ENCODE peak calls at places on chromosome 7, in four cellular contexts. G, P, O and W are unnamed samples.

GRCh38 chr7:1163121-1163520 is 3.1 kb upstream of the ZFAND2A start:
- DNase-seq in G (no peak), P (no peak), O (no peak), W (no peak)

GRCh38 chr7:2510909-2511768 is 8.4 kb upstream of the LFNG start:
- DNase-seq in G (peak), P (no peak), O (peak), W (no peak)

GRCh38 chr7:2698581-2699288 is 10.7 kb downstream of the AMZ1 start:
- DNase-seq in G (no peak), P (no peak), O (peak), W (no peak)

GRCh38 chr7:42502022-42502421 is 265.0 kb upstream of the GLI3 start:
- DNase-seq in G (peak), P (no peak), O (no peak), W (peak)

GRCh38 chr7:154553711-154554265 is 449.1 kb downstream of the PAXIP1 start:
- DNase-seq in G (no peak), P (no peak), O (no peak), W (no peak)

GRCh38 chr7:151503902-151504714 is 15.6 kb downstream of the RHEB start:
- DNase-seq in G (peak), P (peak), O (no peak), W (peak)

GRCh38 chr7:128201067-128201689 is 39.9 kb upstream of the LEP start:
- DNase-seq in G (no peak), P (no peak), O (no peak), W (no peak)

GRCh38 chr7:150685219-150686029 is at the start of gene GIMAP2:
- DNase-seq in G (no peak), P (no peak), O (no peak), W (no peak)

GRCh38 chr7:139701908-139702307 is 75.9 kb downstream of the HIPK2 start:
- DNase-seq in G (no peak), P (no peak), O (no peak), W (no peak)

GRCh38 chr7:148587076-148587475 is 3.5 kb upstream of the C7orf33 start:
- DNase-seq in G (no peak), P (no peak), O (no peak), W (no peak)

GRCh38 chr7:11807000-11807399 is 25.0 kb downstream of the THSD7A start:
- DNase-seq in G (no peak), P (no peak), O (no peak), W (no peak)

GRCh38 chr7:39464350-39465054 is 101.7 kb upstream of the YAE1 start:
- DNase-seq in G (no peak), P (no peak), O (no peak), W (no peak)

GRCh38 chr7:107961399-107961798 is 41.6 kb downstream of the LAMB1 start:
- DNase-seq in G (peak), P (no peak), O (no peak), W (no peak)

GRCh38 chr7:7972128-7972527 is 3.5 kb downstream of the GLCCI1 start:
- DNase-seq in G (no peak), P (no peak), O (no peak), W (no peak)

GRCh38 chr7:100119701-100120517 is 475 bp downstream of the CNPY4 start:
- DNase-seq in G (peak), P (no peak), O (peak), W (no peak)

GRCh38 chr7:80088705-80089104 is 45.9 kb upstream of the GNAI1 start:
- DNase-seq in G (peak), P (no peak), O (no peak), W (no peak)

GRCh38 chr7:151571471-151571870 is 51.8 kb upstream of the RHEB start:
- DNase-seq in G (peak), P (no peak), O (no peak), W (no peak)

GRCh38 chr7:117808273-117808868 is 64.9 kb downstream of the CTTNBP2 start:
- DNase-seq in G (no peak), P (no peak), O (no peak), W (no peak)

GRCh38 chr7:103079836-103080235 is 4.9 kb downstream of the ARMC10 start:
- DNase-seq in G (no peak), P (no peak), O (no peak), W (no peak)

GRCh38 chr7:33192695-33193291 is 63.4 kb downstream of the BBS9 start:
- DNase-seq in G (no peak), P (no peak), O (no peak), W (no peak)

GRCh38 chr7:27168265-27168947 is 3.1 kb upstream of the HOXA9 start:
- DNase-seq in G (no peak), P (no peak), O (no peak), W (no peak)